ENCODE peak calls at places on chromosomes 6 and 20, in nine cellular contexts. One of them, this sample, is unnamed. For H3K36me3, the result is how much of the 10 kb centered on the place peaks cover.

GRCh38 chr20:50872562-50873288 is 58.5 kb downstream of the ADNP start:
- DNase-seq in GM06990: no peak
- DNase-seq in BJ: no peak
- DNase-seq in PC-3: no peak
- DNase-seq in esophagus squamous epithelium: no peak
- DNase-seq in ovary: no peak
- DNase-seq in breast epithelium: no peak
- DNase-seq in thoracic aorta: no peak
- DNase-seq in heart left ventricle: no peak
- DNase-seq in this sample: no peak

GRCh38 chr6:36666726-36667591 is 11.6 kb upstream of the CDKN1A start:
- DNase-seq in breast epithelium: peak
- DNase-seq in BJ: peak
- DNase-seq in ovary: peak
- DNase-seq in thoracic aorta: peak
- DNase-seq in GM06990: peak
- DNase-seq in PC-3: peak
- DNase-seq in esophagus squamous epithelium: no peak
- DNase-seq in heart left ventricle: peak
- DNase-seq in this sample: peak

GRCh38 chr6:10514049-10514780 is 6.9 kb upstream of the GCNT2 start:
- DNase-seq in breast epithelium: no peak
- DNase-seq in BJ: no peak
- DNase-seq in thoracic aorta: no peak
- DNase-seq in esophagus squamous epithelium: no peak
- DNase-seq in PC-3: no peak
- DNase-seq in GM06990: no peak
- DNase-seq in ovary: no peak
- DNase-seq in heart left ventricle: no peak
- DNase-seq in this sample: no peak

GRCh38 chr6:104771258-104771832 is 88.4 kb downstream of the HACE1 start:
- DNase-seq in thoracic aorta: no peak
- DNase-seq in breast epithelium: no peak
- DNase-seq in ovary: no peak
- DNase-seq in heart left ventricle: no peak
- DNase-seq in BJ: no peak
- DNase-seq in PC-3: peak
- DNase-seq in esophagus squamous epithelium: no peak
- DNase-seq in GM06990: peak
- DNase-seq in this sample: no peak

GRCh38 chr20:1907586-1907985 is 12.4 kb downstream of the SIRPA start:
- DNase-seq in esophagus squamous epithelium: no peak
- DNase-seq in GM06990: no peak
- DNase-seq in BJ: no peak
- DNase-seq in heart left ventricle: peak
- DNase-seq in ovary: no peak
- DNase-seq in breast epithelium: no peak
- DNase-seq in PC-3: no peak
- DNase-seq in thoracic aorta: no peak
- DNase-seq in this sample: no peak

GRCh38 chr20:325889-326644 is 715 bp downstream of the SOX12 start:
- DNase-seq in breast epithelium: peak
- DNase-seq in ovary: peak
- DNase-seq in BJ: no peak
- DNase-seq in thoracic aorta: peak
- DNase-seq in esophagus squamous epithelium: no peak
- DNase-seq in PC-3: peak
- DNase-seq in GM06990: peak
- DNase-seq in heart left ventricle: peak
- DNase-seq in this sample: peak

GRCh38 chr20:57662313-57663240 is 42.4 kb upstream of the ZBP1 start:
- DNase-seq in BJ: no peak
- DNase-seq in esophagus squamous epithelium: no peak
- DNase-seq in breast epithelium: peak
- DNase-seq in ovary: peak
- DNase-seq in heart left ventricle: peak
- DNase-seq in GM06990: no peak
- DNase-seq in PC-3: no peak
- DNase-seq in thoracic aorta: no peak
- DNase-seq in this sample: peak

GRCh38 chr6:157169656-157170055 is 153.7 kb downstream of the TMEM242 start:
- DNase-seq in heart left ventricle: peak
- DNase-seq in BJ: no peak
- DNase-seq in thoracic aorta: no peak
- DNase-seq in PC-3: no peak
- DNase-seq in esophagus squamous epithelium: no peak
- DNase-seq in GM06990: no peak
- DNase-seq in breast epithelium: no peak
- DNase-seq in ovary: no peak
- DNase-seq in this sample: no peak

GRCh38 chr20:33113387-33113908 is 34.0 kb downstream of the BPIFB4 start:
- DNase-seq in PC-3: no peak
- DNase-seq in esophagus squamous epithelium: no peak
- DNase-seq in ovary: no peak
- DNase-seq in BJ: no peak
- DNase-seq in GM06990: no peak
- DNase-seq in thoracic aorta: no peak
- DNase-seq in breast epithelium: no peak
- DNase-seq in heart left ventricle: no peak
- DNase-seq in this sample: no peak

GRCh38 chr6:5813625-5814027 is 193.1 kb downstream of the NRN1 start:
- DNase-seq in esophagus squamous epithelium: no peak
- DNase-seq in heart left ventricle: no peak
- DNase-seq in breast epithelium: no peak
- DNase-seq in BJ: no peak
- DNase-seq in thoracic aorta: no peak
- DNase-seq in PC-3: no peak
- DNase-seq in ovary: no peak
- DNase-seq in GM06990: no peak
- DNase-seq in this sample: no peak

GRCh38 chr6:107491059-107491609 is 1.2 kb downstream of the SOBP start:
- DNase-seq in thoracic aorta: no peak
- DNase-seq in breast epithelium: peak
- DNase-seq in GM06990: peak
- DNase-seq in BJ: no peak
- DNase-seq in PC-3: no peak
- DNase-seq in heart left ventricle: peak
- DNase-seq in ovary: peak
- DNase-seq in esophagus squamous epithelium: no peak
- DNase-seq in this sample: peak

GRCh38 chr6:128554302-128554701 is 33.9 kb upstream of the PTPRK start:
- DNase-seq in esophagus squamous epithelium: no peak
- DNase-seq in breast epithelium: no peak
- DNase-seq in GM06990: no peak
- DNase-seq in ovary: no peak
- DNase-seq in BJ: no peak
- DNase-seq in PC-3: peak
- DNase-seq in thoracic aorta: no peak
- DNase-seq in heart left ventricle: peak
- DNase-seq in this sample: no peak

GRCh38 chr6:133809406-133809805 is 79.5 kb upstream of the TCF21 start:
- DNase-seq in breast epithelium: no peak
- DNase-seq in esophagus squamous epithelium: no peak
- DNase-seq in thoracic aorta: no peak
- DNase-seq in ovary: no peak
- DNase-seq in GM06990: no peak
- DNase-seq in BJ: no peak
- DNase-seq in PC-3: no peak
- DNase-seq in heart left ventricle: no peak
- DNase-seq in this sample: no peak

GRCh38 chr20:46739441-46740213 is 30.2 kb downstream of the SLC2A10 start:
- DNase-seq in BJ: no peak
- DNase-seq in heart left ventricle: no peak
- DNase-seq in ovary: no peak
- DNase-seq in esophagus squamous epithelium: no peak
- DNase-seq in thoracic aorta: no peak
- DNase-seq in GM06990: no peak
- DNase-seq in PC-3: peak
- DNase-seq in breast epithelium: peak
- DNase-seq in this sample: no peak

GRCh38 chr6:106883808-106884262 is 90.7 kb downstream of the CD24 start:
- DNase-seq in esophagus squamous epithelium: no peak
- DNase-seq in heart left ventricle: no peak
- DNase-seq in ovary: no peak
- DNase-seq in breast epithelium: no peak
- DNase-seq in GM06990: no peak
- DNase-seq in BJ: no peak
- DNase-seq in thoracic aorta: no peak
- DNase-seq in PC-3: peak
- DNase-seq in this sample: no peak

DNA sequence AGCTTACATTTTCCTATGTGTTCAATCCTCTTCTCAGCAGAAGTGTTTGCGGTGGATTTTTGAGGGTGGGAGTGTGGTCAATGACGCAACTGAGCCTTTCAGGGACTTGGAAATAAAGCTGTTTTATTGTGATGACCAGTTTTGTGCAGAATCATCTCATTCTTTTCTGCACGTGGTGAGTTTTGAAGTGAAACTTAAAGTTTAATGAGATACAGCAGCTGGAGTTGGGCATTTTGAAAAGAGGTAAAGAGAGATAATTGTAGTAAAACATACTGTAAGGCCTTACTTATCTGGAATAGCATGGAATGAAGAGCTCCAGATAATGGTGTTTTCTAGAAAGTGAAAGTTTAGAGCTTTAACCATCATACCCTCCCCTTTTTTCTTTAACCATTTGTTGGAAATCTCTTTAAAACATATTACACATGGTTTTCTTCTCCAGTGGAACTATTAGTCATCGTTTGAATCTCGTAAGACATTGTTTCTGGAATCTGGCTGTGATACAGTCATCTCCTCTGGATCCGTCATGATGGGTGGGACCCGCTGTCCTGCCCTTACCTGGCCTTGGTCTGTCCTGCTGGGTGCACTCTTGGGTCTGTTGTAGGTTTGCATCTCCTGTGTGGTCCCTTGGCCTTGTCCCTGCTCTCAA is 29.6 kb downstream of the UST start:
- DNase-seq in BJ: peak
- DNase-seq in breast epithelium: no peak
- DNase-seq in heart left ventricle: no peak
- DNase-seq in esophagus squamous epithelium: no peak
- DNase-seq in PC-3: peak
- DNase-seq in GM06990: no peak
- DNase-seq in ovary: peak
- DNase-seq in thoracic aorta: no peak
- DNase-seq in this sample: no peak
- H3K4me3 ChIP-seq in BJ: peak
- H3K4me3 ChIP-seq in breast epithelium: peak
- H3K4me3 ChIP-seq in heart left ventricle: no peak
- H3K4me3 ChIP-seq in esophagus squamous epithelium: no peak
- H3K4me3 ChIP-seq in PC-3: peak
- H3K4me3 ChIP-seq in GM06990: no peak
- H3K4me3 ChIP-seq in ovary: no peak
- H3K4me3 ChIP-seq in thoracic aorta: peak
- H3K4me3 ChIP-seq in this sample: no peak

DNA sequence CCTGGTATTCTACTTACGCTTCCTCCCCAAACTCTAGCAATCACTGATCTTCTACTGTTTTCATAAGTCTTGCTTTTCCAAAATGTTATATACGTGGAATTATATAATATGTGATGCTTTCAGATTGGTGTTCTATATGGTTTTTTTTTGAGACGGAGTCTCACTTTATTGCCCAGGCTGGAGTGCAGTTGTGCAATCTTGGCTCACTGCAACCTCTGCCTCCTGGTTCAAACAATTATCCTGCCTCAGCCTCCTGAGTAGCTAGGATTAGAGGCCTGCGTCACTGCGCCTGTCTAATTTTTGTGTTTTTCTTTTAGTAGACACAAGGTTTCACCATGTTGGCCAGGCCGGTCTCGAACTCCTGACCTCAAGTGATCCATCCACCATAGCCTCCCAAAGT is 10.9 kb upstream of the FAM83D start:
- DNase-seq in heart left ventricle: no peak
- DNase-seq in breast epithelium: no peak
- DNase-seq in ovary: no peak
- DNase-seq in BJ: no peak
- DNase-seq in esophagus squamous epithelium: no peak
- DNase-seq in PC-3: no peak
- DNase-seq in GM06990: no peak
- DNase-seq in thoracic aorta: no peak
- DNase-seq in this sample: no peak
- H3K36me3 ChIP-seq in heart left ventricle: under half
- H3K36me3 ChIP-seq in breast epithelium: under half
- H3K36me3 ChIP-seq in ovary: under half
- H3K36me3 ChIP-seq in BJ: under half
- H3K36me3 ChIP-seq in esophagus squamous epithelium: under half
- H3K36me3 ChIP-seq in PC-3: under half
- H3K36me3 ChIP-seq in GM06990: under half
- H3K36me3 ChIP-seq in thoracic aorta: under half
- H3K36me3 ChIP-seq in this sample: under half

GRCh38 chr6:119727504-119728219 is 378.1 kb upstream of the MAN1A1 start:
- DNase-seq in BJ: no peak
- DNase-seq in esophagus squamous epithelium: no peak
- DNase-seq in ovary: no peak
- DNase-seq in thoracic aorta: no peak
- DNase-seq in breast epithelium: no peak
- DNase-seq in PC-3: peak
- DNase-seq in GM06990: no peak
- DNase-seq in heart left ventricle: no peak
- DNase-seq in this sample: no peak
- TF ChIP-seq CTCF in BJ: no peak
- TF ChIP-seq CTCF in esophagus squamous epithelium: no peak
- TF ChIP-seq CTCF in ovary: no peak
- TF ChIP-seq CTCF in thoracic aorta: no peak
- TF ChIP-seq CTCF in breast epithelium: no peak
- TF ChIP-seq CTCF in PC-3: no peak
- TF ChIP-seq CTCF in GM06990: no peak
- TF ChIP-seq CTCF in heart left ventricle: no peak
- TF ChIP-seq CTCF in this sample: no peak

GRCh38 chr20:17749628-17749978 is 49.8 kb downstream of the BANF2 start:
- DNase-seq in GM06990: no peak
- DNase-seq in breast epithelium: no peak
- DNase-seq in heart left ventricle: no peak
- DNase-seq in BJ: no peak
- DNase-seq in PC-3: no peak
- DNase-seq in thoracic aorta: no peak
- DNase-seq in ovary: no peak
- DNase-seq in esophagus squamous epithelium: no peak
- DNase-seq in this sample: no peak

GRCh38 chr20:17748279-17748678 is 48.5 kb downstream of the BANF2 start:
- DNase-seq in breast epithelium: no peak
- DNase-seq in ovary: no peak
- DNase-seq in thoracic aorta: no peak
- DNase-seq in PC-3: no peak
- DNase-seq in heart left ventricle: no peak
- DNase-seq in GM06990: no peak
- DNase-seq in esophagus squamous epithelium: no peak
- DNase-seq in BJ: no peak
- DNase-seq in this sample: no peak

GRCh38 chr20:17750722-17751045 is 50.9 kb downstream of the BANF2 start:
- DNase-seq in GM06990: no peak
- DNase-seq in breast epithelium: no peak
- DNase-seq in BJ: no peak
- DNase-seq in thoracic aorta: no peak
- DNase-seq in heart left ventricle: no peak
- DNase-seq in esophagus squamous epithelium: no peak
- DNase-seq in ovary: no peak
- DNase-seq in PC-3: no peak
- DNase-seq in this sample: no peak

GRCh38 chr20:17749979-17750721 is 50.4 kb downstream of the BANF2 start:
- DNase-seq in ovary: no peak
- DNase-seq in breast epithelium: no peak
- DNase-seq in PC-3: peak
- DNase-seq in esophagus squamous epithelium: no peak
- DNase-seq in GM06990: no peak
- DNase-seq in BJ: no peak
- DNase-seq in thoracic aorta: no peak
- DNase-seq in heart left ventricle: peak
- DNase-seq in this sample: peak

GRCh38 chr20:17747431-17747846 is 47.7 kb downstream of the BANF2 start:
- DNase-seq in PC-3: peak
- DNase-seq in BJ: peak
- DNase-seq in thoracic aorta: no peak
- DNase-seq in heart left ventricle: no peak
- DNase-seq in ovary: no peak
- DNase-seq in breast epithelium: no peak
- DNase-seq in esophagus squamous epithelium: no peak
- DNase-seq in GM06990: no peak
- DNase-seq in this sample: no peak
- H3K4me3 ChIP-seq in PC-3: peak
- H3K4me3 ChIP-seq in BJ: no peak
- H3K4me3 ChIP-seq in thoracic aorta: no peak
- H3K4me3 ChIP-seq in heart left ventricle: no peak
- H3K4me3 ChIP-seq in ovary: no peak
- H3K4me3 ChIP-seq in breast epithelium: no peak
- H3K4me3 ChIP-seq in esophagus squamous epithelium: no peak
- H3K4me3 ChIP-seq in GM06990: no peak
- H3K4me3 ChIP-seq in this sample: no peak

This sample was measured in lower lobe of right lung.